ENCODE peak calls at places on chromosomes 13 and 19, in ten cellular contexts. A is testis; H is retinal pigment epithelial cell; I is activated CD4-positive, alpha-beta T cell treated with anti-CD3 and anti-CD28 coated beads for 1 hour; S is B cell; C is cardiac fibroblast; J is WTC11; B is hypothalamus; E is stimulated activated CD4-positive, alpha-beta T cell treated with anti-CD3 and anti-CD28 coated beads, Interleukin-1b, Interleukin-23, amount 100 ng/mL, for 24 hours; X is sigmoid colon. Y is an unnamed sample.

GRCh38 chr19:42284066-42284501 is 15.0 kb downstream of the CIC start:
- DNase-seq in A (peak), H (no peak), I (peak), S (peak), C (peak), J (peak), B (peak), E (peak), X (peak), Y (no peak)

GRCh38 chr19:44003461-44004134 is 841 bp downstream of the ZNF230 start:
- DNase-seq in A (peak), H (no peak), I (no peak), S (peak), C (peak), J (no peak), B (no peak), E (no peak), X (no peak), Y (peak)

GRCh38 chr19:12953456-12954149 is 3.4 kb downstream of the GADD45GIP1 start:
- DNase-seq in A (no peak), H (no peak), I (no peak), S (no peak), C (no peak), J (no peak), B (no peak), E (no peak), X (no peak), Y (no peak)

GRCh38 chr13:29799041-29799440 is 51.4 kb downstream of the UBL3 start:
- DNase-seq in A (no peak), H (no peak), I (no peak), S (no peak), C (no peak), J (no peak), B (no peak), E (no peak), X (no peak), Y (no peak)

GRCh38 chr19:18848860-18849661 is 17.3 kb downstream of the UPF1 start:
- DNase-seq in A (peak), H (no peak), I (no peak), S (peak), C (peak), J (no peak), B (peak), E (no peak), X (peak), Y (no peak)

GRCh38 chr13:93758575-93758974 is 532.0 kb downstream of the GPC6 start:
- DNase-seq in A (no peak), H (no peak), I (no peak), S (no peak), C (peak), J (no peak), B (no peak), E (no peak), X (no peak), Y (peak)

GRCh38 chr13:114146629-114147028 is 14.2 kb upstream of the RASA3 start:
- DNase-seq in A (no peak), H (no peak), I (no peak), S (no peak), C (no peak), J (peak), B (no peak), E (no peak), X (no peak), Y (no peak)

GRCh38 chr13:52455677-52456041 is 381 bp downstream of the CKAP2 start:
- DNase-seq in A (peak), H (no peak), I (peak), S (peak), C (peak), J (peak), B (peak), E (peak), X (peak), Y (no peak)

GRCh38 chr13:46553886-46554855 is 1.2 kb downstream of the LRCH1 start:
- DNase-seq in A (peak), H (no peak), I (peak), S (peak), C (peak), J (peak), B (peak), E (peak), X (peak), Y (peak)

GRCh38 chr19:46466536-46467199 is 4.7 kb downstream of the PNMA8A start:
- DNase-seq in A (no peak), H (no peak), I (no peak), S (no peak), C (peak), J (no peak), B (no peak), E (no peak), X (peak), Y (no peak)

GRCh38 chr19:751501-752341 is 809 bp downstream of the MISP start:
- DNase-seq in A (no peak), H (no peak), I (no peak), S (no peak), C (peak), J (no peak), B (no peak), E (no peak), X (no peak), Y (no peak)

GRCh38 chr19:13095934-13096890 is 6.4 kb downstream of the LYL1 start:
- DNase-seq in A (no peak), H (no peak), I (no peak), S (peak), C (no peak), J (peak), B (no peak), E (no peak), X (peak), Y (no peak)

Y was measured in epithelial cell of proximal tubule.